ENCODE peak calls at places on chromosomes 5 and 9, in eight cellular contexts. U is Karpas-422, B is OCI-LY7, S is PC-3, K is fibroblast of lung, F is mammary epithelial cell, G is GM23338, N is astrocyte. L is an unnamed sample.

GRCh38 chr5:136018814-136019777 is 9.7 kb upstream of the TGFBI start:
- DNase-seq in U (no peak), B (no peak), S (no peak), K (peak), F (peak), G (no peak), N (peak), L (no peak)

GRCh38 chr5:103223031-103223955 is 35.3 kb upstream of the MACIR start:
- DNase-seq in U (no peak), B (no peak), S (no peak), K (no peak), F (no peak), G (peak), N (no peak), L (peak)

GRCh38 chr9:136275655-136276429 is 28.1 kb downstream of the CCDC187 start:
- DNase-seq in U (no peak), B (no peak), S (no peak), K (no peak), F (no peak), G (peak), N (no peak), L (no peak)

GRCh38 chr9:114112778-114113585 is 13.9 kb upstream of the KIF12 start:
- DNase-seq in U (no peak), B (no peak), S (peak), K (peak), F (peak), G (no peak), N (peak), L (no peak)

GRCh38 chr5:1105350-1106265 is 6.3 kb downstream of the SLC12A7 start:
- DNase-seq in U (no peak), B (no peak), S (no peak), K (no peak), F (no peak), G (no peak), N (no peak), L (peak)

GRCh38 chr9:121942313-121942712 is 150.8 kb downstream of the TTLL11 start:
- DNase-seq in U (no peak), B (peak), S (no peak), K (no peak), F (no peak), G (no peak), N (no peak), L (no peak)

GRCh38 chr9:91723420-91724067 is 226.5 kb downstream of the ROR2 start:
- DNase-seq in U (no peak), B (no peak), S (no peak), K (no peak), F (no peak), G (no peak), N (no peak), L (no peak)

GRCh38 chr5:26945881-26946280 is 92.5 kb downstream of the CDH9 start:
- DNase-seq in U (no peak), B (no peak), S (peak), K (no peak), F (no peak), G (peak), N (peak), L (no peak)

GRCh38 chr5:57850109-57850508 is 367.5 kb upstream of the ACTBL2 start:
- DNase-seq in U (no peak), B (no peak), S (no peak), K (no peak), F (no peak), G (no peak), N (no peak), L (no peak)

DNA sequence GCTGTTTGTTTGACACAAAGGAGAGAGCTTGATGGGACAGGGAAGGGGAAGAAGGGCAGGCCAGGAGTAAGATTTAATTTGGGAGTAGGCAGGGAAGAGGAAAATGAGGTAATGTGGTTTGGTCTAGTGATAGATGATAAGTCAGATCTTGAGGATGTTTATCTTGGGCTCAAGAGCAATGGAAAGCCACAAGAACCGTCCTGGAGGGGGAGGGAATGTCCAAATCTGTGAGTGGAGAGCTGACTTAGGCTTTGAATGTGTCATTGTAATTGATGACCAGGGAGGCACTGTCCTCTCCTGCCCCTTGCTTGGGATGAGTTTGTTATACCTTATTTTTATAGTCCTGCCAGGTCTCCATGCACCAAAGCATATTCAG is 37.5 kb downstream of the MAMDC2 start:
- DNase-seq in U (peak), B (no peak), S (peak), K (peak), F (peak), G (no peak), N (peak), L (no peak)
- H3K4me2 ChIP-seq in U (no peak), B (no peak), S (peak), K (peak), F (no peak), G (no peak), N (peak), L (no peak)

DNA sequence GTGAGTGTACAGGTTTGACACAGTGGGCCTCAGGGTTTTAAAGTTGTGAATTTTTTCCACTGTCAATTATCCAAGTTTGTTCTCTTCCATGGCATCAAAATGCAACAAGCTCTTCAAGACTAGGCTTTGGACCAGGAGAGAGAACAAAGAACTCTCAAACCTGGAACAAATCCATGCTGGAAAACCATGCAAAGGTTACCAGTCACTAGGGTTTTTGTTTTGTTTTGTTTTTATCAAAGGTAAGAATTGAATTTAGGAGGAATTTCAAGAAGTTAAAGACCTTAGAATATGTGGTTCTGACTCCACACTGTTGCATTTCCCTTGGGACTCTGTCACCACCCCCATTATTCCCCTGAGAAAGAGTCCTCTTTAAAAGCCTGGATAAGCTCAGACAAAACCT is 191.1 kb upstream of the PIK3R1 start:
- DNase-seq in U (no peak), B (no peak), S (no peak), K (no peak), F (no peak), G (no peak), N (peak), L (no peak)
- H3K4me2 ChIP-seq in U (no peak), B (no peak), S (no peak), K (no peak), F (no peak), G (no peak), N (no peak), L (no peak)

GRCh38 chr9:79014929-79015699 is 556.7 kb upstream of the TLE4 start:
- DNase-seq in U (no peak), B (no peak), S (peak), K (peak), F (peak), G (no peak), N (no peak), L (no peak)
- H3K4me2 ChIP-seq in U (no peak), B (no peak), S (peak), K (no peak), F (peak), G (no peak), N (no peak), L (no peak)

GRCh38 chr5:157350939-157351338 is 85.0 kb downstream of the CYFIP2 start:
- DNase-seq in U (no peak), B (no peak), S (no peak), K (no peak), F (no peak), G (no peak), N (no peak), L (no peak)
- H3K4me2 ChIP-seq in U (no peak), B (no peak), S (no peak), K (no peak), F (no peak), G (no peak), N (no peak), L (no peak)

DNA sequence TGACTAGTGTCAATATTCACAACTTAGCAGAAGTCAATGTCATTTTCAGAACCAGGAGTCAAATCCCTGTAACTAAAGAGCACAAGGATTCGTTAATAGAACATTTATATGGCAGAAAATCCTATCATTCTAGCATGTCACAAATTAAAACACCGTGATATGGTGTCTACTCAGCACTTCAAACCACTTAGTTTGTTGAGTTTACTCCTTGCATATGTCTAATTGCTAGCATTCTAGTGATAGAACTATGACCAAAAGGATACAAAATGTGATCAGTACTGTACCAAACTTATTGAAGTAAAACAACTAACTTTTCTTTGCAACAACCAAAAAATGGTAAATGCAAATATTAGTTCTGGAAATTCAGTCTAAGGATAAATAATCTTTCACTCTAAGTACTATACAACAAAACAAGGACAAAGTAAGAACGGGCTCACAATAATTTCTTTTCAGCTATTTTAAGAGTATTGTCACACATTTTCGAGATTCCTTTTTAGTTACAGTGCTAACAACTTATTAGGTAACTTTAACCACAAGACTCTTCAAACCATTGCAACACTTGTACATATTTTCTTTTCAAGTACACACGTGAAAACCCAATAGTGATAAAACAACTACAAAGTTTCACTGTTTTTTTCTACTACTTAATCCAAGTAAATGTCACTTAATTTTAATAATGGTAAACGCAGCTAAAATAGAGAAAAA is 845.2 kb upstream of the CDH10 start:
- DNase-seq in U (no peak), B (no peak), S (peak), K (no peak), F (peak), G (no peak), N (peak), L (no peak)
- H3K4me2 ChIP-seq in U (no peak), B (peak), S (peak), K (no peak), F (no peak), G (no peak), N (no peak), L (no peak)

GRCh38 chr5:127830157-127830556 is 127.0 kb downstream of the CCDC192 start:
- DNase-seq in U (peak), B (no peak), S (no peak), K (no peak), F (no peak), G (no peak), N (peak), L (no peak)

GRCh38 chr5:127838661-127839060 is 135.5 kb downstream of the CCDC192 start:
- DNase-seq in U (peak), B (no peak), S (peak), K (peak), F (peak), G (peak), N (no peak), L (no peak)

GRCh38 chr5:127832057-127832456 is 128.9 kb downstream of the CCDC192 start:
- DNase-seq in U (peak), B (no peak), S (no peak), K (no peak), F (no peak), G (no peak), N (no peak), L (no peak)

GRCh38 chr5:127830829-127831598 is 127.8 kb downstream of the CCDC192 start:
- DNase-seq in U (peak), B (no peak), S (no peak), K (no peak), F (no peak), G (no peak), N (no peak), L (no peak)

GRCh38 chr5:127833999-127834953 is 131.1 kb downstream of the CCDC192 start:
- DNase-seq in U (peak), B (no peak), S (peak), K (no peak), F (no peak), G (no peak), N (peak), L (no peak)
- H3K4me2 ChIP-seq in U (peak), B (no peak), S (peak), K (no peak), F (no peak), G (no peak), N (no peak), L (no peak)

GRCh38 chr5:73436535-73437125 is 11.9 kb downstream of the FOXD1 start:
- DNase-seq in U (peak), B (no peak), S (no peak), K (peak), F (no peak), G (peak), N (no peak), L (no peak)

GRCh38 chr5:73440262-73440661 is 8.3 kb downstream of the FOXD1 start:
- DNase-seq in U (no peak), B (no peak), S (no peak), K (no peak), F (no peak), G (no peak), N (no peak), L (no peak)

GRCh38 chr5:73438897-73439470 is 9.6 kb downstream of the FOXD1 start:
- DNase-seq in U (no peak), B (no peak), S (no peak), K (peak), F (no peak), G (no peak), N (no peak), L (no peak)

GRCh38 chr5:73437126-73438047 is 11.2 kb downstream of the FOXD1 start:
- DNase-seq in U (no peak), B (no peak), S (peak), K (peak), F (peak), G (peak), N (peak), L (peak)

GRCh38 chr5:73438048-73438896 is 10.3 kb downstream of the FOXD1 start:
- DNase-seq in U (no peak), B (no peak), S (peak), K (no peak), F (no peak), G (no peak), N (no peak), L (no peak)
- H3K4me2 ChIP-seq in U (no peak), B (no peak), S (peak), K (peak), F (peak), G (peak), N (peak), L (peak)

L was measured in K562.